ENCODE peak calls at places on chromosomes 11 and 22, in four cellular contexts. Q is lung microvascular endothelial cell, H is A549, M is GM12865. A is an unnamed sample.

GRCh38 chr11:95913830-95914229 is 10.1 kb downstream of the MTMR2 start:
- DNase-seq in Q (no peak), H (no peak), M (no peak), A (no peak)

GRCh38 chr22:35172452-35172851 is 84.8 kb upstream of the HMGXB4 start:
- DNase-seq in Q (no peak), H (no peak), M (no peak), A (no peak)

GRCh38 chr11:27255447-27255828 is 107.6 kb downstream of the CCDC34 start:
- DNase-seq in Q (no peak), H (no peak), M (no peak), A (no peak)

GRCh38 chr22:17284917-17285316 is 65.7 kb upstream of the ADA2 start:
- DNase-seq in Q (no peak), H (no peak), M (no peak), A (no peak)

GRCh38 chr11:60756307-60757032 is at the start of gene MS4A15:
- DNase-seq in Q (peak), H (peak), M (peak), A (peak)

GRCh38 chr11:68810164-68810563 is 31.6 kb downstream of the CPT1A start:
- DNase-seq in Q (no peak), H (no peak), M (no peak), A (no peak)

GRCh38 chr11:77883775-77884174 is 62.8 kb downstream of the AAMDC start:
- DNase-seq in Q (no peak), H (no peak), M (no peak), A (no peak)

GRCh38 chr11:121328213-121328966 is 35.8 kb downstream of the SC5D start:
- DNase-seq in Q (no peak), H (no peak), M (peak), A (peak)

GRCh38 chr11:7969756-7970646 is 4.8 kb upstream of the NLRP10 start:
- DNase-seq in Q (no peak), H (no peak), M (no peak), A (no peak)

GRCh38 chr11:15636520-15637065 is 521.9 kb downstream of the INSC start:
- DNase-seq in Q (no peak), H (no peak), M (no peak), A (no peak)

GRCh38 chr22:19120829-19121630 is 1.2 kb downstream of the DGCR2 start:
- DNase-seq in Q (peak), H (peak), M (no peak), A (no peak)

GRCh38 chr11:76140912-76141574 is 65.3 kb downstream of the WNT11 start:
- DNase-seq in Q (no peak), H (no peak), M (no peak), A (no peak)

GRCh38 chr22:21765909-21766529 is 30.4 kb upstream of the YPEL1 start:
- DNase-seq in Q (no peak), H (no peak), M (no peak), A (no peak)

GRCh38 chr11:60929774-60930173 is 5.5 kb downstream of the TMEM132A start:
- DNase-seq in Q (no peak), H (no peak), M (no peak), A (no peak)

GRCh38 chr11:64629796-64630562 is 39.0 kb downstream of the SLC22A12 start:
- DNase-seq in Q (peak), H (no peak), M (no peak), A (no peak)

GRCh38 chr11:61532136-61533038 is 23.8 kb downstream of the LRRC10B start:
- DNase-seq in Q (peak), H (peak), M (peak), A (peak)

GRCh38 chr22:49918911-49919881 is 762 bp downstream of the CRELD2 start:
- DNase-seq in Q (no peak), H (no peak), M (no peak), A (no peak)

GRCh38 chr22:30325065-30325720 is 1.5 kb downstream of the TBC1D10A start:
- DNase-seq in Q (peak), H (peak), M (no peak), A (no peak)

GRCh38 chr11:91435694-91436375 is 788.8 kb upstream of the FAT3 start:
- DNase-seq in Q (no peak), H (no peak), M (no peak), A (no peak)

GRCh38 chr22:47318041-47318737 is 555.7 kb downstream of the TBC1D22A start:
- DNase-seq in Q (no peak), H (no peak), M (no peak), A (no peak)

GRCh38 chr11:130531061-130531460 is 82.6 kb downstream of the ADAMTS15 start:
- DNase-seq in Q (no peak), H (no peak), M (no peak), A (no peak)

GRCh38 chr11:18352581-18352980 is 30.2 kb downstream of the GTF2H1 start:
- DNase-seq in Q (peak), H (no peak), M (no peak), A (no peak)

GRCh38 chr11:14413307-14414072 is 54.5 kb upstream of the RRAS2 start:
- DNase-seq in Q (no peak), H (no peak), M (peak), A (no peak)

GRCh38 chr22:49550766-49551362 is 276.8 kb downstream of the BRD1 start:
- DNase-seq in Q (no peak), H (no peak), M (no peak), A (no peak)

GRCh38 chr11:43802509-43802908 is 78.1 kb upstream of the ALKBH3 start:
- DNase-seq in Q (peak), H (no peak), M (no peak), A (no peak)

GRCh38 chr22:31723699-31724098 is 26.2 kb downstream of the PRR14L start:
- DNase-seq in Q (no peak), H (no peak), M (no peak), A (no peak)

A was measured in activated CD8-positive, alpha-beta memory T cell treated with anti-CD3 and anti-CD28 coated beads for 24 hours.